ENCODE peak calls at places on chromosome 6, in eight cellular contexts. E, Y, Q, A, X, W, U and K are unnamed samples. For H3K4me1, the result is how much of the 10 kb centered on the place peaks cover.

GRCh38 chr6:7532232-7532631 is 9.2 kb upstream of the DSP start:
- DNase-seq in A (no peak), U (no peak), X (peak), W (peak), Q (no peak), Y (peak), E (no peak), K (no peak)

GRCh38 chr6:108737594-108738546 is 110.4 kb upstream of the ARMC2 start:
- DNase-seq in X (peak), Q (no peak), U (peak), W (peak), E (peak), A (no peak), Y (peak), K (peak)

GRCh38 chr6:44186691-44187025 is 28.0 kb downstream of the CAPN11 start:
- DNase-seq in U (no peak), E (no peak), X (no peak), W (no peak), Y (no peak), Q (no peak), A (no peak), K (no peak)

GRCh38 chr6:136502791-136503190 is 47.4 kb downstream of the MAP7 start:
- DNase-seq in W (no peak), E (no peak), A (no peak), Q (no peak), Y (no peak), U (no peak), X (no peak), K (peak)

GRCh38 chr6:111989743-111990142 is 64.2 kb upstream of the CCN6 start:
- DNase-seq in E (no peak), Q (no peak), X (no peak), U (no peak), A (no peak), Y (no peak), W (no peak), K (no peak)

GRCh38 chr6:109482913-109483743 is at the start of gene ZBTB24:
- DNase-seq in W (peak), Q (peak), A (peak), X (peak), Y (peak), U (peak), E (peak), K (peak)

GRCh38 chr6:19753822-19754221 is 83.3 kb upstream of the ID4 start:
- DNase-seq in Q (no peak), W (no peak), Y (no peak), A (no peak), E (no peak), U (no peak), X (peak), K (no peak)

GRCh38 chr6:2942916-2943563 is 28.3 kb downstream of the SERPINB6 start:
- DNase-seq in X (no peak), W (no peak), A (no peak), Q (no peak), U (no peak), E (no peak), Y (no peak), K (no peak)

GRCh38 chr6:105993341-105993740 is 92.8 kb upstream of the PRDM1 start:
- DNase-seq in X (no peak), Q (no peak), E (peak), A (no peak), U (peak), W (no peak), Y (peak), K (no peak)

GRCh38 chr6:144066745-144067484 is 28.5 kb downstream of the SF3B5 start:
- DNase-seq in E (no peak), A (no peak), X (no peak), U (no peak), W (no peak), Q (no peak), Y (no peak), K (no peak)

GRCh38 chr6:132067286-132067685 is 116.1 kb upstream of the CCN2 start:
- DNase-seq in Q (no peak), Y (no peak), W (no peak), E (no peak), A (no peak), U (no peak), X (no peak), K (peak)

GRCh38 chr6:126914172-126914571 is 204.3 kb upstream of the RSPO3 start:
- DNase-seq in X (no peak), U (no peak), A (no peak), W (no peak), E (no peak), Q (no peak), Y (no peak), K (no peak)

GRCh38 chr6:35371494-35372262 is 29.3 kb downstream of the PPARD start:
- DNase-seq in Y (no peak), W (no peak), E (no peak), U (no peak), X (no peak), A (no peak), Q (no peak), K (no peak)

GRCh38 chr6:30960907-30961673 is 20.3 kb downstream of the MUCL3 start:
- DNase-seq in E (peak), Y (no peak), Q (no peak), A (no peak), U (no peak), X (no peak), W (no peak), K (peak)

GRCh38 chr6:29762051-29762450 is 38.8 kb downstream of the HLA-F start:
- DNase-seq in X (no peak), A (no peak), E (no peak), U (no peak), Q (no peak), W (no peak), Y (no peak), K (no peak)

GRCh38 chr6:107591346-107591745 is 101.4 kb downstream of the SOBP start:
- DNase-seq in W (no peak), U (no peak), A (no peak), X (no peak), Q (no peak), Y (no peak), E (no peak), K (no peak)

GRCh38 chr6:28907394-28907793 is 16.4 kb downstream of the TRIM27 start:
- DNase-seq in X (no peak), Y (no peak), Q (no peak), W (no peak), E (peak), A (no peak), U (no peak), K (no peak)

GRCh38 chr6:104957301-104958177 is 632 bp downstream of the LIN28B start:
- DNase-seq in X (no peak), W (no peak), U (no peak), Q (no peak), Y (peak), A (peak), E (no peak), K (peak)

GRCh38 chr6:149324428-149324827 is 6.9 kb downstream of the TAB2 start:
- DNase-seq in Y (no peak), W (no peak), A (no peak), Q (no peak), X (no peak), E (no peak), U (no peak), K (no peak)

GRCh38 chr6:14882394-14883073 is 363.3 kb upstream of the JARID2 start:
- DNase-seq in A (no peak), Y (no peak), Q (no peak), E (peak), U (no peak), X (no peak), W (no peak), K (no peak)

GRCh38 chr6:108168980-108169800 is 3.4 kb downstream of the NR2E1 start:
- DNase-seq in E (no peak), W (no peak), X (no peak), A (peak), Q (no peak), U (no peak), Y (no peak), K (peak)

GRCh38 chr6:42313941-42314570 is 96.4 kb upstream of the MRPS10 start:
- DNase-seq in Y (peak), U (no peak), X (no peak), E (peak), W (no peak), Q (no peak), A (no peak), K (no peak)

DNA sequence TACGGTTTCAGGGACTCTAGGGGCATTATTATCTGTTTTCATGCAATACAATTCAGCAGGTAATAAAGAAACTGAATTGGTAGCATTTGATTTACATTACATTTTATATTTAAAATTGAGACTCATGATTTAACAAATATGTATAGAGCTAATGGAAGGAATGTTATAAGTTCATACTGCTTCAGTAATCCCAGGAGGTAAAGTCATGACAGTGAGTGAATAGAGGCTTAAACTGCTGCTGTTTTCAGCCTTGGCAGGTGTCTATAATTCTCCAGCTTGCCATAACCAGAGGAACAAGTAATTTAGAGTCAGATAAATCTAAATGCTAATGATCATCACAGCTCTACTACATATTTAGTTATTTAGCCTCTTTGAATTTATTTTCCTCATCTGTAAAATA is 360.8 kb upstream of the MANEA start:
- DNase-seq in A (no peak), W (no peak), U (no peak), Y (no peak), Q (no peak), X (no peak), E (no peak), K (no peak)
- H3K27ac ChIP-seq in A (no peak), W (no peak), U (no peak), Y (no peak), Q (no peak), X (no peak), E (no peak), K (no peak)

DNA sequence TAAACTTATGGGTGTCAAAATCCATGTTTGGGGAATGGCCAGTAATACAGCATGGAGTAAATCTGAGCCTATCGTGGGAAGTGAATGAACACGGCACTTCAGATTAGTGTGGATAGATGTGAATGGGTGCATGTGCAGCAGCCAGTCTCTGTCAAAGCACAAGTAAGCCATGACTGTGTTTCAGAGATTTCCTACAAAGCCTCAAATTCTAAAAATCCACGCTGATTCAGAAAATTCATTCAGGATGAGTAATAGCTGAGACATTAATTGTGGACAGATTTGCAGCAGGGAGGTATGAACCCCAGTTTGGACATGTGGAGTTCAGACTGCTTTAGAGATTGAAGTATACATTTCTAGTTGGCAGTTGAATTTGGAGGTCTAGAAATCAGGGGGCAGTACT is 115.1 kb downstream of the QKI start:
- DNase-seq in E (peak), A (no peak), Q (no peak), W (no peak), X (no peak), U (no peak), Y (peak), K (peak)
- H3K4me1 ChIP-seq in E (under half), A (under half), Q (half or more), W (half or more), X (half or more), U (under half), Y (under half), K (half or more)

GRCh38 chr6:158718431-158719126 is 68.7 kb downstream of the SYTL3 start:
- DNase-seq in A (peak), W (no peak), Y (peak), Q (no peak), E (no peak), X (peak), U (no peak), K (peak)

GRCh38 chr6:158713469-158713868 is 63.6 kb downstream of the SYTL3 start:
- DNase-seq in W (no peak), E (no peak), Y (no peak), A (no peak), X (no peak), Q (no peak), U (no peak), K (no peak)

GRCh38 chr6:158717341-158718328 is 67.8 kb downstream of the SYTL3 start:
- DNase-seq in X (no peak), W (no peak), Y (no peak), A (no peak), E (no peak), U (no peak), Q (no peak), K (no peak)

GRCh38 chr6:158711264-158711663 is 61.4 kb downstream of the SYTL3 start:
- DNase-seq in W (no peak), Y (peak), A (no peak), E (peak), Q (no peak), U (no peak), X (no peak), K (no peak)

DNA sequence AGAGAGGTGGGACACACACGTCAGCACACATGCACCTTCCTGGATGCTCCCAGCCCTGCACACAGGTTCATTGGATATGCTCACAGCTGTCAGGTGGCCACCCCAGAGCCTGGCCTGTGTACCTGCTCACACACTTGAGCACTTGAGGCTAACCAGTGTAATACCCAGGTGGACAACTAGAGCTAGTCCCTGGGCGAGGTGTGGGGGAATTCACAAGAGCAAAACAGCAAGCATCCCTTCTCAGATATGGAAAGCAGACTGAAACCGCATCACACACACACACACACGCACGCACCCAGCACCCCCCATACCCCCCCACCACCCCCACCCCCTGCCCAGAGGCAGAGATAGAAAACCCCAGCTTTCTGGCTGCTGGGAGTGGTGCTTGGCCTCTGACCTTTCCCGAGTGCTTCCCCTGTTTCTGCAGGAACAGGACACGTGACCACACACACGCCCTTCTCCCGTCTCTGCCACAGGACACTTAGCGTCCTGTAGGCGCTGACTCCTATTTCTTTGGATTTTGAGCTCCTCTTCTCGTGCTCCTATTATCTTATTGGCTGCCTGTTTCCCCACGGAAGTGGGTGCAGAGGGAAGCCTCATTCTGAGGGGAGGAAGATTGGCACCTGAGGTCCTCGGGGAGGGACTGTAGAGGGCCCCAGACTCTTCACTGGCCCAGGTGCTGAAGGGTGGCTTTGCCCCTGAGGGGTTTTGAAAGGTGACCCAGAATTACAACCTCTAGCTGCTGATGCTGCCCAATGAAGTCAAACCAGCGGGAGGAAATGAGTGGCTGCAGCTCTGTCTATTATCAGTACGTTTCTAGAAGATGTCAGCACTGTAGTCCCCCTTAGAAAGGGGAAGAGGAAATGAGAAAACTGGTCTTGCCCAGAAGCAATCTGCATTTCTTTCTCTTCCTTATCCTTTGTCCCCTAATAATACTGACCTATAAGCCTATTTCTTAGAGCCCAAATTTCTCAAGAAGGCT is 65.8 kb downstream of the SYTL3 start:
- DNase-seq in W (peak), X (no peak), U (no peak), A (no peak), E (no peak), Y (no peak), Q (no peak), K (no peak)
- H3K27ac ChIP-seq in W (peak), X (peak), U (no peak), A (no peak), E (no peak), Y (peak), Q (peak), K (no peak)

GRCh38 chr6:71419217-71419953 is 130.8 kb downstream of the OGFRL1 start:
- DNase-seq in U (peak), E (no peak), Y (peak), W (no peak), X (no peak), Q (no peak), A (no peak), K (no peak)
- H3K4me1 ChIP-seq in U (under half), E (under half), Y (under half), W (under half), X (under half), Q (under half), A (under half), K (under half)

GRCh38 chr6:53703047-53703446 is 37.5 kb upstream of the KLHL31 start:
- DNase-seq in Q (no peak), A (no peak), W (no peak), Y (no peak), X (no peak), U (no peak), E (no peak), K (no peak)

GRCh38 chr6:53704700-53705099 is 39.1 kb upstream of the KLHL31 start:
- DNase-seq in X (no peak), Q (no peak), W (no peak), Y (no peak), E (no peak), A (no peak), U (no peak), K (no peak)

GRCh38 chr6:53702316-53702715 is 36.8 kb upstream of the KLHL31 start:
- DNase-seq in E (no peak), X (no peak), A (no peak), U (no peak), Y (no peak), Q (no peak), W (no peak), K (no peak)

GRCh38 chr6:53707108-53707897 is 41.7 kb upstream of the KLHL31 start:
- DNase-seq in Q (no peak), U (no peak), X (no peak), E (peak), Y (no peak), A (no peak), W (no peak), K (no peak)

DNA sequence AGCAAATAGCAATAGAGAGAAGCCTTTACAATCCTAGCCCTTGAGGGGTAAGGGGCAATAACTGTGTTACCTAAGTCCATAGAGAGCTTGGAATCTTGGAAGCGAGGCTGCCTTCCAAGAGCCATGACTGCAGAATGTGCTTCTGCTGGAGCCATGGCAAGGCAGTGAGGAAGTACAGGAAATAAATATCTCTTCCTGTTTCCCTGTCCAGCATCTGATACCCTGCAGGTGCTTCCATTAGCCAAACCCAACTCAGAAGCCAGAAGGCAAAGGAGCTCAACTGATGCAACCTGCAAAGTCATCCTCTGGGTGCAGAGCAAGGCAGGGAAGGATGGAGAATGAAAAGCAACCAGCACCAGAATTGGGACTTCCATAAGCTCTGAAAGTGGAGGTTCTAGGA is 41.0 kb upstream of the KLHL31 start:
- DNase-seq in Q (no peak), U (no peak), A (no peak), E (no peak), X (no peak), W (no peak), Y (no peak), K (no peak)
- H3K27ac ChIP-seq in Q (no peak), U (no peak), A (no peak), E (no peak), X (no peak), W (no peak), Y (no peak), K (no peak)

GRCh38 chr6:129605962-129606361 is 104.0 kb downstream of the ARHGAP18 start:
- DNase-seq in U (no peak), E (no peak), Y (no peak), Q (no peak), X (peak), A (no peak), W (no peak), K (no peak)

GRCh38 chr6:129603731-129604130 is 106.2 kb downstream of the ARHGAP18 start:
- DNase-seq in X (no peak), Y (no peak), W (no peak), U (no peak), Q (no peak), E (no peak), A (no peak), K (no peak)

GRCh38 chr6:129604321-129604720 is 105.7 kb downstream of the ARHGAP18 start:
- DNase-seq in E (no peak), X (no peak), Y (no peak), A (no peak), Q (no peak), U (no peak), W (no peak), K (no peak)

GRCh38 chr6:129606664-129607063 is 103.3 kb downstream of the ARHGAP18 start:
- DNase-seq in U (no peak), X (no peak), E (peak), A (no peak), Y (no peak), W (no peak), Q (no peak), K (no peak)

DNA sequence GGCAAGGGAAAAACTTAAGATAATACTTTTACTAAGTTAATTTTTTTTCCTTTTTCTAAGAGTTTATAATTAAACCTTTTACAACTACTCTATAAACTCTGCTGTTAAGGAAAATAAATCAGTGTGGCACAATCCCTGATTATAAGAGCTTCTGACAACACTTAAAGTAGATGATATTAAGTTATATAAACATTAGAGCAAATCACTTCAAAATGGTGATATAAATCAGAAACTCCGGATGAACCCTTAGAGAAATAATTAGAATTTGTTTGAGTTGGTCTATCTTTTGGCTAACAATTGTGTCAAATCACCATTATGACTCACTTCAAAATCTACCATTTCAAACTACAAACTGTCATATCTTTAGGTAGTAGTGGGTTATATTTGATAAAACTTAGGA is 104.9 kb downstream of the ARHGAP18 start:
- DNase-seq in U (no peak), E (no peak), Y (no peak), W (no peak), A (no peak), X (no peak), Q (no peak), K (no peak)
- H3K4me1 ChIP-seq in U (under half), E (under half), Y (under half), W (under half), A (under half), X (under half), Q (under half), K (half or more)